ENCODE peak calls at places on chromosomes 3 and 15, in nine cellular contexts. W is H7, K is astrocyte of the spinal cord, V is heart right ventricle, C is cardiac muscle cell, J is neuronal stem cell, F is choroid plexus epithelial cell, S is hepatocyte, T is bronchial epithelial cell. B is an unnamed sample.
A peak's percentile ranks its signal among the peaks of the same experiment; 100 is the strongest.

GRCh38 chr3:40800343-40800742 is 275.6 kb downstream of the ZNF621 start:
- DNase-seq in F (peak; percentile 98), W (no peak), T (peak; percentile 95), C (peak; percentile 94), J (no peak), K (peak; percentile 97), S (peak; percentile 66), V (no peak), B (peak; percentile 91)

GRCh38 chr3:54033761-54034160 is 88.6 kb upstream of the CACNA2D3 start:
- DNase-seq in S (no peak), J (no peak), V (no peak), C (no peak), K (no peak), W (no peak), T (no peak), F (no peak), B (no peak)

GRCh38 chr3:65888980-65889706 is 149.6 kb downstream of the MAGI1 start:
- DNase-seq in T (peak; percentile 84), F (peak; percentile 97), J (no peak), S (peak; percentile 21), W (no peak), K (peak; percentile 97), C (peak; percentile 96), V (no peak), B (peak; percentile 97)

GRCh38 chr3:122019493-122019892 is 2.6 kb downstream of the ILDR1 start:
- DNase-seq in K (no peak), T (no peak), S (no peak), C (no peak), F (no peak), V (no peak), J (no peak), W (no peak), B (no peak)

GRCh38 chr3:133574260-133574881 is 885 bp downstream of the CDV3 start:
- DNase-seq in W (peak; percentile 84), F (peak; percentile 84), T (peak; percentile 59), C (peak; percentile 74), J (peak; percentile 61), K (peak; percentile 75), V (peak; percentile 82), S (peak; percentile 90), B (peak; percentile 73)

GRCh38 chr15:71066983-71067382 is 48.3 kb upstream of the THSD4 start:
- DNase-seq in C (peak; percentile 92), J (no peak), V (no peak), S (no peak), F (peak; percentile 88), T (peak; percentile 75), W (no peak), K (no peak), B (peak; percentile 92)

GRCh38 chr3:42079701-42080323 is 11.3 kb upstream of the TRAK1 start:
- DNase-seq in S (peak; percentile 32), F (no peak), J (no peak), V (no peak), W (no peak), C (no peak), T (peak; percentile 95), K (no peak), B (no peak)

GRCh38 chr3:185717121-185717520 is 107.7 kb downstream of the IGF2BP2 start:
- DNase-seq in K (peak; percentile 84), J (no peak), F (peak; percentile 92), T (peak; percentile 83), W (no peak), S (peak; percentile 56), C (peak; percentile 89), V (no peak), B (peak; percentile 87)

DNA sequence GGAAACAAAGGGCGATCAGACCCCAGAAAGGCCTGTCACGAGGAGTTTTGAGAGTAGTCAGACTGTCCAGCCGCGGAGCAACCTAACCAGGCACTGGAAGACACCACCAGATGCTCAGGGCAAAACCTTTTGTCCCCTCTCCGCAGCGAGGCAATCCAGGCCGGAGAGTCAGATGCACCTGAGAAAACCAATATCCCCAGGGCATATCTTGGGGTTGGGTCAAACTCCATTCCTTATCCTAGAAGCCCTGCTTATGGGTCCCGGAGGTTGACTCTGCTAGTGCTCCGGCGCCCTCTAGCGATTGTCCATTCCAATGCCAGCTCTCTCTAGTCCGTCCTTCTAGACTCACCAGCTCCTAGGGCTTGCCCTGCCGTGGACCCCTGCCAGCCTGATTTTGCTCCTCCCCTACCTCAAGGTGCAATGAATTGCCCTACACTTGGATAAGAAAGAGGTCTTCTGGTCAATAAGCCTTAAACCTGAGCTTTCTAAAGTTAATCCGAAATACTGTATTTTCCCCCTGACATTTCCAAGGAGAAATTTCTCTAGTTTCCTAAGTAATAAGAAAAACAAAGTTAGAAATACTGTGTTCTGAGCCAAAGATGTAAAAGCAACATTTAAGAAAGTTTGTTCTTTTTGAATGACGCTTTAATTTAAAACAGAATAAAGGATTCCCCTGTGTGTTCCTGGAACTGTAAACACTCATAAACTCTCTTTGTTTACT is 5.5 kb downstream of the CPNE4 start:
- DNase-seq in W (peak; percentile 81), T (peak; percentile 72), C (peak; percentile 87), V (peak; percentile 77), S (peak; percentile 93), F (peak; percentile 89), K (peak; percentile 82), J (peak; percentile 83), B (peak; percentile 82)
- H3K4me3 ChIP-seq in W (no peak overlapping the region), T (no peak overlapping the region), C (no peak overlapping the region), V (no peak overlapping the region), S (no peak overlapping the region), F (no peak overlapping the region), K (no peak overlapping the region), J (no peak overlapping the region), B (no peak overlapping the region)

GRCh38 chr3:152365766-152366593 is 97.3 kb downstream of the MBNL1 start:
- DNase-seq in K (peak; percentile 53), S (no peak), W (no peak), C (peak; percentile 35), F (peak; percentile 54), J (no peak), V (no peak), T (peak; percentile 64), B (peak; percentile 52)
- H3K4me3 ChIP-seq in K (no peak overlapping the region), S (no peak overlapping the region), W (no peak overlapping the region), C (no peak overlapping the region), F (no peak overlapping the region), J (no peak overlapping the region), V (no peak overlapping the region), T (no peak overlapping the region), B (no peak overlapping the region)

DNA sequence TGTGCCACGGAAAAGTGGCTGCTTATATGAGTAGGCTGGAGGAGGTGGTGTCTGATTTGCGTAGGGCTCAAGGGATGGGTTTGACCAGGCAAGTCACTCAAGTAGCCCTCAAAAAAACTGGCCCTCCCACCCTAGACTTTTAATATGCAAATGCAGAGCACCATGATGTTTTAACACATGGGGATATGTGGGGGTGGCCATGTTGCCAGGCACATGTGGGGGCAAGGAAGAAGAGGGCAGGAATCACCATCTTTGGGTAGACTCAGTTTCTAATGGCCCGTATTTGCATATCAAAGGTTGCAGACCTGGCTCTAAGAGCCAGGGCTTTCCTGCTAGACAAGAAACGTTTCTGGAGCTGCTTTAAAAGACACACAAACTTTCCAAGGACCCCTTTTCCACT is 307.2 kb upstream of the NDN start:
- DNase-seq in K (no peak), C (no peak), T (no peak), J (no peak), S (no peak), V (no peak), F (no peak), W (no peak), B (no peak)
- H3K4me3 ChIP-seq in K (no peak overlapping the region), C (no peak overlapping the region), T (no peak overlapping the region), J (no peak overlapping the region), S (no peak overlapping the region), V (no peak overlapping the region), F (no peak overlapping the region), W (no peak overlapping the region), B (no peak overlapping the region)

GRCh38 chr3:71301001-71301400 is 282.5 kb downstream of the FOXP1 start:
- DNase-seq in T (no peak), J (no peak), W (no peak), C (no peak), S (no peak), V (no peak), K (no peak), F (no peak), B (no peak)

GRCh38 chr3:71304261-71304646 is 279.3 kb downstream of the FOXP1 start:
- DNase-seq in K (no peak), F (no peak), W (no peak), C (no peak), J (no peak), S (no peak), T (no peak), V (no peak), B (no peak)

GRCh38 chr3:71304684-71305083 is 278.8 kb downstream of the FOXP1 start:
- DNase-seq in J (no peak), C (peak; percentile 77), K (peak; percentile 71), T (peak; percentile 23), W (no peak), F (peak; percentile 82), S (peak; percentile 63), V (no peak), B (peak; percentile 78)

GRCh38 chr3:71303627-71304260 is 279.8 kb downstream of the FOXP1 start:
- DNase-seq in J (no peak), F (peak; percentile 38), K (no peak), V (no peak), W (no peak), S (no peak), T (no peak), C (no peak), B (no peak)

DNA sequence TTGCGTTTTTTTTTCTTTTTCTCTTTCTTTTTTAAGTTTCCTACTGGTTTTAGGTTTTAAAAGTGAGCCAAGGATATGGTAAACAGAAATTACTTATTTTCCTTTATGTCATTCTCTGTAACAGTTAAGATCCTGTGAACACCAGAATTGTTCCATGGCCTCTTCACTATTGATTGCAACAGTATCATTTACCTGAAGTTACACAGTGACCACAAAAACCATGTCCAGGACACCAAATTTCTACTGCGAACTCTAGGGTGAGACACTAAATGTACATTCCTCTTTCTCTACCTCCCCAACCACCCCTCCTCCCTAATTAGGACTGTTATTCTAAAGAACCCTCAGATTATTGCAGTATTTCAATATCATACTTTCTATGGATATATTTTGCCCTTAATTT is 280.9 kb downstream of the FOXP1 start:
- DNase-seq in J (no peak), V (no peak), F (no peak), T (no peak), W (no peak), K (no peak), C (no peak), S (no peak), B (no peak)
- H3K4me3 ChIP-seq in J (no peak overlapping the region), V (no peak overlapping the region), F (no peak overlapping the region), T (no peak overlapping the region), W (no peak overlapping the region), K (no peak overlapping the region), C (no peak overlapping the region), S (no peak overlapping the region), B (no peak overlapping the region)

GRCh38 chr3:183634707-183635106 is 716 bp upstream of the KLHL24 start:
- DNase-seq in T (no peak), J (no peak), V (no peak), S (no peak), F (no peak), W (no peak), K (no peak), C (peak; percentile 3), B (no peak)
- H3K4me3 ChIP-seq in T (no peak overlapping the region), J (peak overlapping the region; percentile 64), V (no peak overlapping the region), S (no peak overlapping the region), F (no peak overlapping the region), W (no peak overlapping the region), K (no peak overlapping the region), C (no peak overlapping the region), B (no peak overlapping the region)

DNA sequence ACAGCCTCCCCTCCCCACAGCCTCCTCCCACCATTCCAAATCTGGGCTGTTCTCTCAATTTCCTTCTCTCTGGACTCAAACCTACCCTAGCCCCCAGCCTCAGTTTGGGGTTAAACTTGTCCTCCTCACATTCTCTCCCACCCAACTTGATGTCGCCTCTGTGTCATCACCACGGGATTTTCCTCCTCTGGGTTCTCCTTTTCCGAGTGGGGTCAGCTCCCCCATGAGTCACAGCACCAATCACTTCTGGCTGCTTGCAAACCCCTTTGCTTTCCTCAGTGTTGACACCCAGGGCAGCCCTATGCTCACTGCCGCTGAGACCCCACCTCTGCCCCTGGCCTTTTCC is 453 bp downstream of the CCR5AS start:
- DNase-seq in F (no peak), T (no peak), J (no peak), V (no peak), K (no peak), C (no peak), S (no peak), W (no peak), B (no peak)
- H3K4me3 ChIP-seq in F (no peak overlapping the region), T (no peak overlapping the region), J (no peak overlapping the region), V (no peak overlapping the region), K (no peak overlapping the region), C (no peak overlapping the region), S (no peak overlapping the region), W (no peak overlapping the region), B (no peak overlapping the region)

B was measured in fibroblast of pulmonary artery.